ENCODE peak calls at places on chromosomes 5 and 9, in nine cellular contexts. One of them, this sample, is unnamed.

GRCh38 chr5:16410338-16410737 is 55.3 kb downstream of the ZNF622 start:
- DNase-seq in SK-N-SH: no peak
- DNase-seq in GM12878: no peak
- DNase-seq in mesendoderm: no peak
- DNase-seq in GM23248: no peak
- DNase-seq in mammary epithelial cell: no peak
- DNase-seq in HepG2: no peak
- DNase-seq in IMR-90: no peak
- DNase-seq in neural progenitor cell: no peak
- DNase-seq in this sample: no peak

GRCh38 chr5:72228957-72229356 is 91.1 kb downstream of the MRPS27 start:
- DNase-seq in SK-N-SH: no peak
- DNase-seq in GM12878: no peak
- DNase-seq in mesendoderm: no peak
- DNase-seq in GM23248: no peak
- DNase-seq in mammary epithelial cell: no peak
- DNase-seq in HepG2: no peak
- DNase-seq in IMR-90: no peak
- DNase-seq in neural progenitor cell: no peak
- DNase-seq in this sample: no peak

GRCh38 chr9:14027114-14027812 is 286.7 kb downstream of the NFIB start:
- DNase-seq in SK-N-SH: no peak
- DNase-seq in GM12878: no peak
- DNase-seq in mesendoderm: peak; percentile 67
- DNase-seq in GM23248: no peak
- DNase-seq in mammary epithelial cell: no peak
- DNase-seq in HepG2: no peak
- DNase-seq in IMR-90: no peak
- DNase-seq in neural progenitor cell: no peak
- DNase-seq in this sample: no peak

GRCh38 chr9:27210588-27210987 is 86.4 kb downstream of the EQTN start:
- DNase-seq in SK-N-SH: no peak
- DNase-seq in GM12878: no peak
- DNase-seq in mesendoderm: no peak
- DNase-seq in GM23248: no peak
- DNase-seq in mammary epithelial cell: no peak
- DNase-seq in HepG2: no peak
- DNase-seq in IMR-90: no peak
- DNase-seq in neural progenitor cell: no peak
- DNase-seq in this sample: no peak

GRCh38 chr5:88664630-88665029 is 218.4 kb downstream of the MEF2C start:
- DNase-seq in SK-N-SH: no peak
- DNase-seq in GM12878: no peak
- DNase-seq in mesendoderm: no peak
- DNase-seq in GM23248: no peak
- DNase-seq in mammary epithelial cell: no peak
- DNase-seq in HepG2: no peak
- DNase-seq in IMR-90: no peak
- DNase-seq in neural progenitor cell: peak; percentile 39
- DNase-seq in this sample: no peak

GRCh38 chr5:169804861-169805260 is 167.8 kb downstream of the DOCK2 start:
- DNase-seq in SK-N-SH: no peak
- DNase-seq in GM12878: no peak
- DNase-seq in mesendoderm: no peak
- DNase-seq in GM23248: peak; percentile 78
- DNase-seq in mammary epithelial cell: no peak
- DNase-seq in HepG2: no peak
- DNase-seq in IMR-90: peak; percentile 90
- DNase-seq in neural progenitor cell: no peak
- DNase-seq in this sample: peak; percentile 75

GRCh38 chr9:120388000-120388855 is 191.7 kb downstream of the CDK5RAP2 start:
- DNase-seq in SK-N-SH: no peak
- DNase-seq in GM12878: no peak
- DNase-seq in mesendoderm: peak; percentile 71
- DNase-seq in GM23248: no peak
- DNase-seq in mammary epithelial cell: no peak
- DNase-seq in HepG2: no peak
- DNase-seq in IMR-90: no peak
- DNase-seq in neural progenitor cell: peak; percentile 20
- DNase-seq in this sample: no peak

GRCh38 chr5:109558952-109559351 is 130.8 kb upstream of the MAN2A1 start:
- DNase-seq in SK-N-SH: no peak
- DNase-seq in GM12878: no peak
- DNase-seq in mesendoderm: no peak
- DNase-seq in GM23248: no peak
- DNase-seq in mammary epithelial cell: no peak
- DNase-seq in HepG2: no peak
- DNase-seq in IMR-90: no peak
- DNase-seq in neural progenitor cell: no peak
- DNase-seq in this sample: peak; percentile 39

GRCh38 chr9:138024131-138024530 is 146.5 kb downstream of the CACNA1B start:
- DNase-seq in SK-N-SH: no peak
- DNase-seq in GM12878: no peak
- DNase-seq in mesendoderm: no peak
- DNase-seq in GM23248: no peak
- DNase-seq in mammary epithelial cell: no peak
- DNase-seq in HepG2: no peak
- DNase-seq in IMR-90: no peak
- DNase-seq in neural progenitor cell: no peak
- DNase-seq in this sample: no peak

GRCh38 chr5:135868681-135869080 is 27.0 kb downstream of the IL9 start:
- DNase-seq in SK-N-SH: no peak
- DNase-seq in GM12878: no peak
- DNase-seq in mesendoderm: no peak
- DNase-seq in GM23248: no peak
- DNase-seq in mammary epithelial cell: no peak
- DNase-seq in HepG2: peak; percentile 48
- DNase-seq in IMR-90: no peak
- DNase-seq in neural progenitor cell: no peak
- DNase-seq in this sample: no peak

GRCh38 chr5:95880081-95880926 is 57.8 kb upstream of the GLRX start:
- DNase-seq in SK-N-SH: no peak
- DNase-seq in GM12878: no peak
- DNase-seq in mesendoderm: no peak
- DNase-seq in GM23248: no peak
- DNase-seq in mammary epithelial cell: no peak
- DNase-seq in HepG2: no peak
- DNase-seq in IMR-90: no peak
- DNase-seq in neural progenitor cell: no peak
- DNase-seq in this sample: no peak

GRCh38 chr5:137754961-137755762 is 999 bp upstream of the HNRNPA0 start:
- DNase-seq in SK-N-SH: no peak
- DNase-seq in GM12878: no peak
- DNase-seq in mesendoderm: no peak
- DNase-seq in GM23248: peak; percentile 67
- DNase-seq in mammary epithelial cell: no peak
- DNase-seq in HepG2: no peak
- DNase-seq in IMR-90: no peak
- DNase-seq in neural progenitor cell: no peak
- DNase-seq in this sample: no peak

GRCh38 chr9:108813951-108814601 is 41.7 kb downstream of the ACTL7B start:
- DNase-seq in SK-N-SH: no peak
- DNase-seq in GM12878: no peak
- DNase-seq in mesendoderm: peak; percentile 58
- DNase-seq in GM23248: peak; percentile 77
- DNase-seq in mammary epithelial cell: peak; percentile 71
- DNase-seq in HepG2: peak; percentile 58
- DNase-seq in IMR-90: no peak
- DNase-seq in neural progenitor cell: peak; percentile 35
- DNase-seq in this sample: peak; percentile 38

GRCh38 chr5:163041254-163041653 is 396.1 kb upstream of the CCNG1 start:
- DNase-seq in SK-N-SH: no peak
- DNase-seq in GM12878: no peak
- DNase-seq in mesendoderm: no peak
- DNase-seq in GM23248: no peak
- DNase-seq in mammary epithelial cell: no peak
- DNase-seq in HepG2: no peak
- DNase-seq in IMR-90: no peak
- DNase-seq in neural progenitor cell: no peak
- DNase-seq in this sample: no peak

GRCh38 chr5:174606646-174607045 is 117.7 kb upstream of the MSX2 start:
- DNase-seq in SK-N-SH: no peak
- DNase-seq in GM12878: no peak
- DNase-seq in mesendoderm: no peak
- DNase-seq in GM23248: no peak
- DNase-seq in mammary epithelial cell: no peak
- DNase-seq in HepG2: no peak
- DNase-seq in IMR-90: no peak
- DNase-seq in neural progenitor cell: no peak
- DNase-seq in this sample: no peak

GRCh38 chr9:31848505-31849285 is 535.7 kb upstream of the ACO1 start:
- DNase-seq in SK-N-SH: no peak
- DNase-seq in GM12878: no peak
- DNase-seq in mesendoderm: no peak
- DNase-seq in GM23248: no peak
- DNase-seq in mammary epithelial cell: no peak
- DNase-seq in HepG2: peak; percentile 72
- DNase-seq in IMR-90: no peak
- DNase-seq in neural progenitor cell: no peak
- DNase-seq in this sample: no peak

GRCh38 chr9:14880951-14881465 is 29.2 kb downstream of the FREM1 start:
- DNase-seq in SK-N-SH: no peak
- DNase-seq in GM12878: no peak
- DNase-seq in mesendoderm: no peak
- DNase-seq in GM23248: peak; percentile 24
- DNase-seq in mammary epithelial cell: no peak
- DNase-seq in HepG2: no peak
- DNase-seq in IMR-90: no peak
- DNase-seq in neural progenitor cell: no peak
- DNase-seq in this sample: no peak

GRCh38 chr5:133130387-133131118 is 78.7 kb downstream of the HSPA4 start:
- DNase-seq in SK-N-SH: no peak
- DNase-seq in GM12878: no peak
- DNase-seq in mesendoderm: peak; percentile 29
- DNase-seq in GM23248: no peak
- DNase-seq in mammary epithelial cell: peak; percentile 47
- DNase-seq in HepG2: no peak
- DNase-seq in IMR-90: no peak
- DNase-seq in neural progenitor cell: no peak
- DNase-seq in this sample: no peak

GRCh38 chr5:124399426-124399961 is 346.9 kb downstream of the ZNF608 start:
- DNase-seq in SK-N-SH: no peak
- DNase-seq in GM12878: no peak
- DNase-seq in mesendoderm: no peak
- DNase-seq in GM23248: no peak
- DNase-seq in mammary epithelial cell: no peak
- DNase-seq in HepG2: no peak
- DNase-seq in IMR-90: no peak
- DNase-seq in neural progenitor cell: peak; percentile 7
- DNase-seq in this sample: no peak

GRCh38 chr9:88680505-88681160 is 145.7 kb downstream of the NXNL2 start:
- DNase-seq in SK-N-SH: no peak
- DNase-seq in GM12878: no peak
- DNase-seq in mesendoderm: no peak
- DNase-seq in GM23248: peak; percentile 33
- DNase-seq in mammary epithelial cell: no peak
- DNase-seq in HepG2: no peak
- DNase-seq in IMR-90: peak; percentile 37
- DNase-seq in neural progenitor cell: no peak
- DNase-seq in this sample: no peak

GRCh38 chr5:77873239-77873638 is 97.1 kb upstream of the TBCA start:
- DNase-seq in SK-N-SH: no peak
- DNase-seq in GM12878: no peak
- DNase-seq in mesendoderm: no peak
- DNase-seq in GM23248: no peak
- DNase-seq in mammary epithelial cell: no peak
- DNase-seq in HepG2: no peak
- DNase-seq in IMR-90: no peak
- DNase-seq in neural progenitor cell: no peak
- DNase-seq in this sample: no peak
- H3K9ac ChIP-seq in SK-N-SH: no peak overlapping the region
- H3K9ac ChIP-seq in GM12878: no peak overlapping the region
- H3K9ac ChIP-seq in mesendoderm: no peak overlapping the region
- H3K9ac ChIP-seq in GM23248: no peak overlapping the region
- H3K9ac ChIP-seq in mammary epithelial cell: no peak overlapping the region
- H3K9ac ChIP-seq in HepG2: no peak overlapping the region
- H3K9ac ChIP-seq in IMR-90: no peak overlapping the region
- H3K9ac ChIP-seq in neural progenitor cell: no peak overlapping the region
- H3K9ac ChIP-seq in this sample: no peak overlapping the region

DNA sequence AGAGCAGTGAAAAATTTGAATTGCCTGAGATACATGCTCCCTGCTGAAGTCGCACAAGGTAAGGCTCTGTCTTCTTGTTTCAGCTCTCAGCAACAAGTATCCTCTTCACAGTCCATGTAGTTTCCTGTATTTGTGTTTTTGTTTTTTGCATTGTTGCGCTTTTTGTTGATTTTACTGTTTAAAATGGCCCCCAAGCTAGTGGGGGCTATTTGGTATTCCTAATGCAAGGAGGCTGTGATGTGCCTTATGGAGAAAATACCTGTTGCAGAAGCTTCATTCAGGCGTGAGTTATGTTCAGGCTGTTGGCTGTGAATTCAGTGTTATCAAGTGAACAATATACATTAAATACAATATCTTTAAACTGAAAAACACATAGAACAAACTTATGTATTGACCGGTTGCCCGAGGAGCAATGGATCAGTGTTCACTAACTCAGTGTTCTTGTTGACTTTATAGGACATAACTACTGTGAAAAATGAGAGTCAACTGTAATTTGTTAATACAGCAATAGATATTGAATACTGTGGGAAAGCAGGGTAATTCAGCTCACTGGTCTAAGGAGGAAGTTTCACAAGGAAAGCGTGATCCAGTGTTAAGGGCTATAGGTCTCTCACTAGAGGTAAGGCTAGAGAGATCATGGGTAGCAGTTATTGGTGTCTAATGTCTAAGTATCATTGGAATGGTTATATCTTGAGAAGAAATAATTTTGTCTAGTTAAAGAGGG is 150.5 kb downstream of the GCNT1 start:
- DNase-seq in SK-N-SH: no peak
- DNase-seq in GM12878: no peak
- DNase-seq in mesendoderm: no peak
- DNase-seq in GM23248: no peak
- DNase-seq in mammary epithelial cell: no peak
- DNase-seq in HepG2: no peak
- DNase-seq in IMR-90: no peak
- DNase-seq in neural progenitor cell: no peak
- DNase-seq in this sample: no peak
- H3K9ac ChIP-seq in SK-N-SH: no peak overlapping the region
- H3K9ac ChIP-seq in GM12878: no peak overlapping the region
- H3K9ac ChIP-seq in mesendoderm: no peak overlapping the region
- H3K9ac ChIP-seq in GM23248: no peak overlapping the region
- H3K9ac ChIP-seq in mammary epithelial cell: no peak overlapping the region
- H3K9ac ChIP-seq in HepG2: no peak overlapping the region
- H3K9ac ChIP-seq in IMR-90: no peak overlapping the region
- H3K9ac ChIP-seq in neural progenitor cell: no peak overlapping the region
- H3K9ac ChIP-seq in this sample: no peak overlapping the region

GRCh38 chr5:100840364-100840763 is 62.7 kb downstream of the ST8SIA4 start:
- DNase-seq in SK-N-SH: no peak
- DNase-seq in GM12878: peak; percentile 81
- DNase-seq in mesendoderm: peak; percentile 6
- DNase-seq in GM23248: peak; percentile 39
- DNase-seq in mammary epithelial cell: peak; percentile 89
- DNase-seq in HepG2: no peak
- DNase-seq in IMR-90: peak; percentile 35
- DNase-seq in neural progenitor cell: no peak
- DNase-seq in this sample: peak; percentile 73
- H3K9ac ChIP-seq in SK-N-SH: no peak overlapping the region
- H3K9ac ChIP-seq in GM12878: peak overlapping the region; percentile 37
- H3K9ac ChIP-seq in mesendoderm: no peak overlapping the region
- H3K9ac ChIP-seq in GM23248: no peak overlapping the region
- H3K9ac ChIP-seq in mammary epithelial cell: no peak overlapping the region
- H3K9ac ChIP-seq in HepG2: no peak overlapping the region
- H3K9ac ChIP-seq in IMR-90: no peak overlapping the region
- H3K9ac ChIP-seq in neural progenitor cell: no peak overlapping the region
- H3K9ac ChIP-seq in this sample: no peak overlapping the region

GRCh38 chr5:76524872-76525271 is 98.3 kb downstream of the F2RL2 start:
- DNase-seq in SK-N-SH: no peak
- DNase-seq in GM12878: no peak
- DNase-seq in mesendoderm: no peak
- DNase-seq in GM23248: no peak
- DNase-seq in mammary epithelial cell: no peak
- DNase-seq in HepG2: no peak
- DNase-seq in IMR-90: no peak
- DNase-seq in neural progenitor cell: peak; percentile 15
- DNase-seq in this sample: no peak
- H3K9ac ChIP-seq in SK-N-SH: peak overlapping the region; percentile 13
- H3K9ac ChIP-seq in GM12878: no peak overlapping the region
- H3K9ac ChIP-seq in mesendoderm: no peak overlapping the region
- H3K9ac ChIP-seq in GM23248: no peak overlapping the region
- H3K9ac ChIP-seq in mammary epithelial cell: no peak overlapping the region
- H3K9ac ChIP-seq in HepG2: no peak overlapping the region
- H3K9ac ChIP-seq in IMR-90: no peak overlapping the region
- H3K9ac ChIP-seq in neural progenitor cell: no peak overlapping the region
- H3K9ac ChIP-seq in this sample: no peak overlapping the region

This sample was measured in fibroblast of lung.